ENCODE peak calls at places on chromosomes 1 and 21, in four cellular contexts. H, P, N and K are unnamed samples.

GRCh38 chr1:5610432-5610831 is 381.8 kb downstream of the NPHP4 start:
- DNase-seq in H (no peak), P (no peak), N (no peak), K (no peak)

GRCh38 chr1:162632234-162632666 is at the start of gene DDR2:
- DNase-seq in N (no peak), H (peak; percentile 11), P (no peak), K (no peak)

GRCh38 chr1:167052389-167052788 is 37.8 kb downstream of the GPA33 start:
- DNase-seq in N (no peak), P (no peak), H (no peak), K (peak; percentile 35)

GRCh38 chr1:90730247-90731022 is 13.3 kb upstream of the BARHL2 start:
- DNase-seq in P (no peak), N (peak; percentile 6), H (no peak), K (peak; percentile 72)

GRCh38 chr1:230072296-230072695 is 5.3 kb downstream of the GALNT2 start:
- DNase-seq in N (no peak), P (no peak), H (peak; percentile 68), K (no peak)

GRCh38 chr21:41345934-41346685 is 15.7 kb upstream of the MX2 start:
- DNase-seq in N (no peak), P (no peak), H (peak; percentile 55), K (no peak)

GRCh38 chr1:164559342-164560070 is 522 bp downstream of the PBX1 start:
- DNase-seq in H (peak; percentile 15), N (peak; percentile 3), P (peak; percentile 18), K (no peak)

GRCh38 chr21:37153935-37154350 is 80.9 kb downstream of the TTC3 start:
- DNase-seq in P (no peak), H (peak; percentile 33), N (no peak), K (no peak)

GRCh38 chr1:187146388-187146787 is 317.6 kb downstream of the PLA2G4A start:
- DNase-seq in P (no peak), N (no peak), H (no peak), K (no peak)

GRCh38 chr1:115463347-115463746 is 125.3 kb upstream of the NGF start:
- DNase-seq in N (no peak), H (no peak), P (no peak), K (no peak)

GRCh38 chr1:109531205-109531779 is 8.4 kb upstream of the GPR61 start:
- DNase-seq in N (no peak), H (no peak), P (no peak), K (no peak)

GRCh38 chr1:243944429-243945160 is 94.6 kb upstream of the AKT3 start:
- DNase-seq in P (peak; percentile 26), N (no peak), H (no peak), K (no peak)

GRCh38 chr1:3074800-3075199 is 5.8 kb downstream of the PRDM16 start:
- DNase-seq in H (peak; percentile 40), N (no peak), P (no peak), K (no peak)

GRCh38 chr1:23013657-23014056 is 2.0 kb downstream of the TEX46 start:
- DNase-seq in H (no peak), P (no peak), N (no peak), K (peak; percentile 23)

GRCh38 chr1:19405761-19406481 is 79.4 kb downstream of the CAPZB start:
- DNase-seq in N (no peak), H (no peak), P (no peak), K (no peak)

GRCh38 chr21:46663754-46664153 is 28.3 kb downstream of the PRMT2 start:
- DNase-seq in H (no peak), P (no peak), N (no peak), K (no peak)

GRCh38 chr1:117540532-117540931 is 65.3 kb upstream of the TENT5C start:
- DNase-seq in N (no peak), H (no peak), P (no peak), K (no peak)

GRCh38 chr1:1401457-1402010 is 2.4 kb upstream of the CCNL2 start:
- DNase-seq in N (no peak), H (no peak), P (no peak), K (no peak)

GRCh38 chr1:243982451-243983018 is 68.5 kb upstream of the ZBTB18 start:
- DNase-seq in N (no peak), H (no peak), P (no peak), K (no peak)

GRCh38 chr1:63442141-63442475 is 74.7 kb downstream of the ALG6 start:
- DNase-seq in H (no peak), P (no peak), N (no peak), K (no peak)

GRCh38 chr1:54845772-54846171 is 41.2 kb downstream of the DHCR24 start:
- DNase-seq in N (no peak), P (no peak), H (no peak), K (no peak)

GRCh38 chr21:29080454-29080930 is 7.0 kb upstream of the CCT8 start:
- DNase-seq in H (no peak), P (no peak), N (no peak), K (peak; percentile 39)

GRCh38 chr1:46285730-46286477 is 17.5 kb downstream of the LRRC41 start:
- DNase-seq in N (peak; percentile 30), H (no peak), P (no peak), K (no peak)

GRCh38 chr1:112402682-112403643 is 6.9 kb downstream of the CTTNBP2NL start:
- DNase-seq in H (no peak), N (no peak), P (no peak), K (no peak)

GRCh38 chr1:29236993-29237905 is 927 bp downstream of the PTPRU start:
- DNase-seq in N (peak; percentile 20), H (peak; percentile 56), P (peak; percentile 42), K (peak; percentile 65)

GRCh38 chr21:45074818-45075605 is 632 bp downstream of the ADARB1 start:
- DNase-seq in P (no peak), H (peak; percentile 10), N (peak; percentile 51), K (no peak)

GRCh38 chr1:15944308-15945010 is 31.4 kb downstream of the ZBTB17 start:
- DNase-seq in P (no peak), H (no peak), N (no peak), K (no peak)